ENCODE peak calls at places on chromosomes 1 and 21, in seven cellular contexts. E is H9, K is hepatocyte, O is keratinocyte, L is heart left ventricle, T is lung, R is heart right ventricle. B is an unnamed sample.

GRCh38 chr21:33196956-33197374 is 32.8 kb upstream of the IFNAR2 start:
- DNase-seq in E (peak; percentile 81), R (peak; percentile 73), K (peak; percentile 90), L (no peak), T (peak; percentile 73), O (peak; percentile 33), B (peak; percentile 63)

GRCh38 chr1:21212126-21212525 is 35.4 kb upstream of the EIF4G3 start:
- DNase-seq in T (no peak), E (no peak), O (no peak), K (no peak), L (no peak), R (no peak), B (no peak)

GRCh38 chr1:6247651-6248050 is 3.7 kb downstream of the HES3 start:
- DNase-seq in K (no peak), T (no peak), E (no peak), O (no peak), L (no peak), R (no peak), B (no peak)

GRCh38 chr1:38028105-38028591 is 15.6 kb downstream of the UTP11 start:
- DNase-seq in K (no peak), R (no peak), O (no peak), E (peak; percentile 57), L (no peak), T (no peak), B (no peak)

GRCh38 chr1:154719586-154720327 is 111.8 kb upstream of the ADAR start:
- DNase-seq in R (no peak), E (no peak), T (no peak), L (no peak), O (no peak), K (no peak), B (no peak)

GRCh38 chr1:38919075-38919474 is 22.6 kb downstream of the RHBDL2 start:
- DNase-seq in E (no peak), K (no peak), L (no peak), O (no peak), R (no peak), T (no peak), B (no peak)

GRCh38 chr21:25906554-25906953 is 171.8 kb downstream of the GABPA start:
- DNase-seq in T (no peak), L (no peak), R (no peak), E (no peak), K (no peak), O (no peak), B (no peak)

GRCh38 chr1:205983925-205984725 is 19.1 kb downstream of the RAB7B start:
- DNase-seq in R (peak; percentile 71), L (peak; percentile 80), T (peak; percentile 56), E (peak; percentile 80), K (peak; percentile 84), O (no peak), B (peak; percentile 46)

GRCh38 chr1:155188268-155188667 is 14.6 kb downstream of the TRIM46 start:
- DNase-seq in T (no peak), O (no peak), L (peak; percentile 28), R (no peak), E (no peak), K (no peak), B (no peak)

GRCh38 chr1:94795321-94795899 is 24.7 kb upstream of the SLC44A3 start:
- DNase-seq in R (no peak), K (no peak), L (no peak), T (no peak), E (no peak), O (no peak), B (no peak)

GRCh38 chr1:14173598-14173997 is 424.9 kb upstream of the KAZN start:
- DNase-seq in K (no peak), R (no peak), O (no peak), T (no peak), E (no peak), L (no peak), B (no peak)
- H3K27ac ChIP-seq in K (no peak overlapping the region), R (no peak overlapping the region), O (no peak overlapping the region), T (no peak overlapping the region), E (no peak overlapping the region), L (no peak overlapping the region), B (no peak overlapping the region)

DNA sequence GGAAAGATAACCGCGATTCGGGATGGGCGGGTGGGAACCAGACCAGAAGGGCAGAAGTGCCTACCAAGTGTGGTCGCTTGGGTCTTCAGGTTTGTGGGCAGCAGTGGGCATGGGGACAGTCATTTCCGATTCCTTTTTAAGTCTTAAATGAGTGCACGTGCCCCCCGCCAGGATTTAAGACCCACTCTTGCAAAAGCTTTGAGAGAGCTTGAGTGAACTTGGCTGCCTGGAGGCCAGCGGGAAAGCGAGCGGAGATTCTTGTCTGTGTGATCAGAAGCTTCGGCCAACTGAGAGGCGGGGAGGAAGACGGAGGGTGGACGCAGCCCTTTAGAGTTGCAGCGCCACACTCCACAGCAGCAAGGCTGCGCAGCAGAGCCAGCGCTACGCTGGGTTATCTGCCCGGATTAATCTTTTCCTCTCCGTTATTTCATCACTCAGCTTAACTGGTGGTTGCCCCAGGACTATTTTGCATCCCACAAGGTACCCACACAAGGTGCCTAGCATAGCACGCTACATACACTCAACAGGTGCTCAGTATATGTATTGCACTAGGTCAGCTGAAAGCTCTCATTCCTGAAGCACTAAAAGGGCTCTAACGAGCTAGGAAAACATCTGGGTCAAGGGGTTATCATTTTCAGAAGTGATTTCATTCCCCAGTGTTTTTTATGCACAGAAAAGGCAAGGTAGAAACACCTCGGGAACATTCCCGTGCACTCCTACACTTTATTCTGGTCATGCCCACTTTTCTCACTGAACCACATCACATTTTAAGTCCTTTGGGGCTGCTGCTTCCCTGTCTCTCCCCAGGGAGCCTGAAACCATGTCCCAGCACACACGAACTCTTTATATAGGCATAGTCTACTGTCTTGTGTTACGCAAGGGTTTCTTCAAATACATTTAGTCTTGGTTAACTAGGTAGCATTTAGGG is 1.5 kb upstream of the BATF3 start:
- DNase-seq in E (peak; percentile 70), L (peak; percentile 72), O (no peak), K (peak; percentile 60), R (peak; percentile 36), T (peak; percentile 42), B (peak; percentile 39)
- TF ChIP-seq CTCF in E (peak; percentile 19), L (peak; percentile 28), O (no peak), K (peak; percentile 17), R (no peak), T (no peak), B (no peak)

DNA sequence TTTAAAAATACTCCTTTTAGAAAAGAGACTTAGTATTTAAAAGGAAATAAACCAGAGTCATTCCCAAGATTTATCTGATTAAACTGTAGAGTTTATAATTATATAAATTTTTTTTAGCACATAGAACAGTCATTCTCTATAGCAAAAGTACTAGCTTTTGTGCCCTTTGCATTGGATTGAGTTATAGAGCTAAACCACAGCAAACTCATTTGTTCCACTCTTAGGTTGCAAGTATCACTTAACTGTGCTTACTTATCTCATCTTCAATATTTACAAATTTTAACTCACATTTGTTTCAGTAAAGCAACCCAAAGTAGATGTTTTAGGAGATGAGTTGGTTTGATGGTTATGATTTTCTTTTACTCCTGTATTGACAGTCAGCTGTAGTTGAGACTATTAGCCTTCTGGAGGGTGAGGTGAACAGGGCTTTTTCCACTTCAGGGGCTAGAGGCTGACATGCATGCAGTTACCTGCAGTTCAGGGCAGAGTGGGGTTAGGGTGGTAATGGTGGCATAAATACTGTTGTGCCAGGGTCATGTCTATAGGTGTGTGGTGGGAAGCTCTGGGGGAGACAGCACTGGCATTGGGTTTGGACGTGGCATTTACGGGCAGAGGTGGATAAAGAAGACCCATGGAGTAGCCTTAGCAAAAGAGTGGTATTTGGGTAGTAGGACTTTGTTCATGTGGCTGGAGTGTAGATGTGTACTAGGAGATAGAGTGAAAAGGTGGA is 42.1 kb downstream of the DYRK1A start:
- DNase-seq in R (no peak), K (no peak), E (no peak), O (no peak), L (no peak), T (no peak), B (no peak)
- H3K27ac ChIP-seq in R (no peak overlapping the region), K (peak overlapping the region; percentile 1), E (no peak overlapping the region), O (no peak overlapping the region), L (no peak overlapping the region), T (no peak overlapping the region), B (no peak overlapping the region)

GRCh38 chr1:230215049-230215448 is 148.0 kb downstream of the GALNT2 start:
- DNase-seq in O (no peak), T (peak; percentile 44), E (peak; percentile 45), L (no peak), R (peak; percentile 75), K (peak; percentile 55), B (peak; percentile 69)
- TF ChIP-seq CTCF in O (peak; percentile 49), T (no peak), E (peak; percentile 52), L (peak; percentile 82), R (peak; percentile 45), K (peak; percentile 49), B (peak; percentile 44)

GRCh38 chr1:180911640-180912161 is 996 bp upstream of the KIAA1614 start:
- DNase-seq in T (no peak), L (no peak), O (no peak), R (no peak), E (peak; percentile 43), K (peak; percentile 32), B (no peak)
- H3K27ac ChIP-seq in T (peak overlapping the region; percentile 89), L (peak overlapping the region; percentile 90), O (no peak overlapping the region), R (peak overlapping the region; percentile 88), E (no peak overlapping the region), K (peak overlapping the region; percentile 96), B (peak overlapping the region; percentile 90)

GRCh38 chr1:232833966-232834535 is 28.8 kb downstream of the MAP10 start:
- DNase-seq in T (no peak), K (no peak), E (no peak), R (no peak), O (no peak), L (no peak), B (no peak)

GRCh38 chr1:232826318-232826717 is 21.1 kb downstream of the MAP10 start:
- DNase-seq in T (no peak), K (no peak), E (no peak), R (no peak), O (no peak), L (no peak), B (no peak)

GRCh38 chr1:232830661-232831060 is 25.4 kb downstream of the MAP10 start:
- DNase-seq in T (no peak), K (peak; percentile 10), R (no peak), O (no peak), L (no peak), E (no peak), B (no peak)

GRCh38 chr1:232837085-232837484 is 31.9 kb downstream of the MAP10 start:
- DNase-seq in K (peak; percentile 11), R (no peak), E (no peak), O (no peak), L (no peak), T (no peak), B (no peak)

DNA sequence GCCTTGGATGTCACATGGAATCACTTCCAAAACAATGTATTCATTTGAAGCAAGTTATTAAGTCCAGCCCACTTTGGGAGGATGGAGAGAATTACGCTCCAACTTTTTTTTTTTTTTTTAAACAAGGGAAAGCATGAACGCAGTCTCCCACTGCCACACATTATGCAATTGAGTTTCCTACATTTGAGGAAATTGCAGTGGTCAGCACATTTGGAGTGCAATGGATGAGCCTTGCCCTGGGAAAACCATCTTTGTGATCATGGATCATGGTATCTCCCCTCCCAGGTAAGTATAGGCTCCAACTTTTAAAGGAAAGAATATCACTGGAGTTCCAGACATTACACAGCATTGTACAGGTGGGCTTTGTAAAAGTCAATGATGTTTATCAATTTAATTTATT is 26.7 kb downstream of the MAP10 start:
- DNase-seq in R (no peak), T (no peak), O (no peak), K (no peak), E (no peak), L (no peak), B (no peak)
- TF ChIP-seq CTCF in R (no peak), T (no peak), O (no peak), K (no peak), E (no peak), L (no peak), B (no peak)

GRCh38 chr1:151989131-151989868 is 4.4 kb downstream of the S100A10 start:
- DNase-seq in O (no peak), T (peak; percentile 82), L (peak; percentile 80), K (peak; percentile 70), R (peak; percentile 48), E (no peak), B (peak; percentile 76)
- H3K27ac ChIP-seq in O (peak overlapping the region; percentile 100), T (peak overlapping the region; percentile 66), L (peak overlapping the region; percentile 14), K (peak overlapping the region; percentile 100), R (peak overlapping the region; percentile 28), E (no peak overlapping the region), B (peak overlapping the region; percentile 93)